ENCODE peak calls at places on chromosomes 4 and X, in six cellular contexts. Z, G, Q, T, A and R are unnamed samples.

GRCh38 chrX:54810532-54810931 is 3.0 kb downstream of the MAGED2 start:
- DNase-seq in Z (no peak), G (no peak), Q (no peak), T (no peak), A (no peak), R (no peak)

GRCh38 chr4:65416875-65417274 is 253.4 kb downstream of the EPHA5 start:
- DNase-seq in Z (no peak), G (no peak), Q (no peak), T (peak; percentile 58), A (peak; percentile 31), R (no peak)

GRCh38 chr4:125714845-125715244 is 400.1 kb downstream of the FAT4 start:
- DNase-seq in Z (no peak), G (peak; percentile 26), Q (no peak), T (no peak), A (no peak), R (no peak)

GRCh38 chrX:129979207-129979920 is 3.1 kb upstream of the BCORL1 start:
- DNase-seq in Z (no peak), G (no peak), Q (no peak), T (no peak), A (no peak), R (no peak)

GRCh38 chr4:123840232-123840631 is 443.6 kb downstream of the SPRY1 start:
- DNase-seq in Z (no peak), G (no peak), Q (no peak), T (no peak), A (no peak), R (no peak)

GRCh38 chr4:101954351-101954750 is 163.8 kb downstream of the BANK1 start:
- DNase-seq in Z (no peak), G (no peak), Q (no peak), T (peak; percentile 23), A (no peak), R (no peak)

GRCh38 chrX:151815461-151815860 is 80.9 kb downstream of the CNGA2 start:
- DNase-seq in Z (no peak), G (no peak), Q (no peak), T (peak; percentile 81), A (no peak), R (peak; percentile 18)

GRCh38 chrX:105273326-105273725 is 52.8 kb upstream of the TEX13A start:
- DNase-seq in Z (no peak), G (no peak), Q (no peak), T (no peak), A (no peak), R (no peak)

GRCh38 chrX:7235071-7235470 is 87.1 kb upstream of the PUDP start:
- DNase-seq in Z (no peak), G (no peak), Q (no peak), T (no peak), A (no peak), R (no peak)

GRCh38 chr4:16140520-16141249 is 56.9 kb upstream of the PROM1 start:
- DNase-seq in Z (peak; percentile 78), G (peak; percentile 68), Q (peak; percentile 70), T (peak; percentile 99), A (no peak), R (no peak)

GRCh38 chr4:140799686-140800225 is 43.6 kb upstream of the TBC1D9 start:
- DNase-seq in Z (no peak), G (no peak), Q (no peak), T (no peak), A (no peak), R (no peak)

GRCh38 chr4:7161721-7162214 is 30.6 kb upstream of the SORCS2 start:
- DNase-seq in Z (no peak), G (no peak), Q (no peak), T (peak; percentile 81), A (no peak), R (no peak)

GRCh38 chr4:69748176-69748575 is 12.2 kb downstream of the SULT1B1 start:
- DNase-seq in Z (no peak), G (no peak), Q (no peak), T (peak; percentile 34), A (no peak), R (no peak)

GRCh38 chr4:72394264-72394663 is 174.8 kb downstream of the ADAMTS3 start:
- DNase-seq in Z (no peak), G (peak; percentile 19), Q (no peak), T (peak; percentile 19), A (no peak), R (no peak)

GRCh38 chr4:15690020-15690809 is 8.6 kb downstream of the FAM200B start:
- DNase-seq in Z (peak; percentile 76), G (peak; percentile 93), Q (no peak), T (peak; percentile 98), A (no peak), R (no peak)

GRCh38 chr4:1166509-1167243 is 5.7 kb downstream of the SPON2 start:
- DNase-seq in Z (no peak), G (no peak), Q (no peak), T (no peak), A (no peak), R (no peak)

GRCh38 chrX:49977319-49978090 is 55.1 kb downstream of the CLCN5 start:
- DNase-seq in Z (no peak), G (no peak), Q (no peak), T (no peak), A (no peak), R (no peak)

GRCh38 chr4:13985824-13986223 is 358.3 kb upstream of the BOD1L1 start:
- DNase-seq in Z (no peak), G (peak; percentile 32), Q (no peak), T (peak; percentile 53), A (no peak), R (no peak)

GRCh38 chrX:105651052-105651451 is 171.3 kb upstream of the NRK start:
- DNase-seq in Z (no peak), G (no peak), Q (no peak), T (no peak), A (no peak), R (no peak)

GRCh38 chr4:95510145-95510544 is 38.6 kb downstream of the UNC5C start:
- DNase-seq in Z (peak; percentile 45), G (peak; percentile 13), Q (no peak), T (peak; percentile 35), A (no peak), R (no peak)

GRCh38 chrX:129737921-129738320 is 858 bp upstream of the XPNPEP2 start:
- DNase-seq in Z (no peak), G (peak; percentile 65), Q (no peak), T (peak; percentile 54), A (no peak), R (peak; percentile 66)

GRCh38 chr4:106659386-106659785 is 290.8 kb upstream of the GIMD1 start:
- DNase-seq in Z (no peak), G (no peak), Q (no peak), T (no peak), A (no peak), R (no peak)

GRCh38 chr4:37023504-37023903 is 221.0 kb upstream of the NWD2 start:
- DNase-seq in Z (no peak), G (no peak), Q (no peak), T (no peak), A (no peak), R (no peak)
- TF ChIP-seq CTCF in Z (no peak), G (no peak), Q (no peak), T (no peak), A (no peak), R (no peak)

GRCh38 chr4:148204171-148204570 is 238.0 kb downstream of the NR3C2 start:
- DNase-seq in Z (no peak), G (no peak), Q (no peak), T (no peak), A (no peak), R (no peak)
- H3K27me3 ChIP-seq in Z (no peaks in the 10 kb centered on the region), G (no peaks in the 10 kb centered on the region), Q (no peaks in the 10 kb centered on the region), T (no peaks in the 10 kb centered on the region), A (no peaks in the 10 kb centered on the region), R (no peaks in the 10 kb centered on the region)

GRCh38 chrX:48824066-48824465 is 2.2 kb upstream of the ERAS start:
- DNase-seq in Z (no peak), G (no peak), Q (no peak), T (no peak), A (no peak), R (no peak)

GRCh38 chrX:48829016-48829735 is 2.9 kb downstream of the ERAS start:
- DNase-seq in Z (no peak), G (no peak), Q (no peak), T (no peak), A (no peak), R (no peak)

GRCh38 chrX:48826876-48827653 is 752 bp downstream of the ERAS start:
- DNase-seq in Z (no peak), G (no peak), Q (no peak), T (no peak), A (no peak), R (no peak)

GRCh38 chrX:48827654-48827968 is 1.3 kb downstream of the ERAS start:
- DNase-seq in Z (no peak), G (no peak), Q (no peak), T (no peak), A (no peak), R (no peak)

DNA sequence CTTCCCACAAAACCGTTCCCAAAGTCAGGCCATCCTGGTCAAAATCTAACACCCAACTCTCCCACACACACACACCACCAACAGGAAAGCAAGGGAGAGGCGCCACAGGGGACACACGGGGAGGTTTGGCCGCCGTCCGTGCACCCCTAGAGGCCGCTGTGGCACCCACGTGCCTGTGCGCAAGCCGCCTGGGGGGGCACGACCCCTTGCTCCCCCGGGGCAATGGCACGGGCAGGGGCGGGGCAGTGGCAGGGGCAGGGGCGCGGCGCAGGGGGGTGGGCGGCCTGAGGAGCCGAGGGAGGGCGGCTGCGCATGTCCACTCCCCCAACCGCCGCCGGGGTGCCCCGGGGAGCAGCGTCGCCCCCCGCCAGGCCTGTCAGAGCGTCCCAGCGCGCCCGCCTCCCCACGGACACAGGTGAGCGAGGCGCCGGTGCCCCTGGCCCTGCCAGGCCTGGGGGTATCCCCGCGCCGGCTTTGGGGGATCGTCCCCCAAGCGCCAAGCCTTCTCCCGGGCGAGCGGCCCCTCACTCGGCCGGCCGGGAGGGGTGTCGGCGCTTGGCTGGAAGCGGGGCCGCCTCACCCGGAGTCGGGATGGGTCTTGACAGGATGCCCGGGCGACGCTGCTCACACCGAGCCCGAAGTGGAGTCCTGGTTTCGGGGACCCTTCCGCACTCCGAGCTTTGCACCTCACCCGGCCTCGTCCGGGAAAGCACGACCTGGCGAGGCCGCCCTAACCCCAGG is at the start of gene ERAS:
- DNase-seq in Z (no peak), G (no peak), Q (no peak), T (no peak), A (no peak), R (no peak)
- TF ChIP-seq CTCF in Z (no peak), G (no peak), Q (no peak), T (no peak), A (no peak), R (no peak)

DNA sequence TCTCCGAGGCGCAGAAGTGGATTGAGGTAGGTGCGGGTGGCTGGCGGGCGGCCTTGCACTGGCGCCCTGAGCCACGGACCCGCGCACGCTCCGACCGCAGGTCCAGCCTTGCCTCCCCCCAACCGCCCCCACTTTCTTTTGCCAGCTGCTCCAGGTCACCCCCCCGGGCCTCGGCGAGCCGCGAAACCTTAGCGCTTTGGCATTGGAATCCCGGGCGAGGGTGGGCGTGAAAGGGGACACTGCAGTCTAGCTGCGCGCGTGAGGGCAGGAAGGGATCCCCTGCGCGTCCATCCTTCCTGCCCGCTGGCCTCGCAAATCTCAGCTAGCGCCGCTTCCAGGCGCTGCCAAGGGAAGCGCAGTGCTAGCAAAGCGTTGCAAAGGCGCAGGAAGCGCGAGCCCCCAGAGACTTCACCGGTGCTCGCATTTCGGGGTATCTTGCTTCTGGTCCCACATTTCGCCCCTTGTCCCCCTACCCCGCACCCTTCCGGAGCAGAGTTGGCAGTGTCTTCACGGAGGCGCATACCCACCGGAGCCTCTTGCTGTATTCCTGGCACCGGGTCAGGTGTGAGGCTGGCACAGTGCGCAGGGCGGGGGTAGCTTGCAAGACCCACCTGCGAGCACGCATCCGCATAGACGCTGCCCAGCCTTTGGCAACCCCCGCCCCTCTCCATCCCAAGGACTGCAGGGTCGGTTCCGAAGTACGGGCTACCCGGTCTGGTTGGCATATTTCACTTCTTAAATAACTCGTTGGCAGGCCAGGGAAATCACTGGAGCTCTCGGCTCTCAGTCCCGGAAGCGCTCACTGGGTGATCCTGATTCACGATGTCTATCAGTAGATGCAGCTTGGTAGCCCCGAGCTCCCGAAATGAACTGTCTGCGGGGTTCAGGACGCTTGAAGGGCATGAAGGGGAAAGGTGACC is 104.4 kb downstream of the UCHL1 start:
- DNase-seq in Z (peak; percentile 54), G (no peak), Q (peak; percentile 50), T (peak; percentile 36), A (peak; percentile 57), R (peak; percentile 75)
- H3K27me3 ChIP-seq in Z (peaks cover 41% of the 10 kb centered on the region), G (peaks cover 27% of the 10 kb centered on the region), Q (no peaks in the 10 kb centered on the region), T (peaks cover 8% of the 10 kb centered on the region), A (no peaks in the 10 kb centered on the region), R (no peaks in the 10 kb centered on the region)